ENCODE peak calls at places on chromosome 7, in eight cellular contexts. One of them, this sample, is unnamed. For H3K4me1, the result is how much of the 10 kb centered on the place peaks cover.

GRCh38 chr7:75756340-75757297 is 15.4 kb downstream of the CCL26 start:
- DNase-seq in effector memory CD4-positive, alpha-beta T cell: no peak
- DNase-seq in spleen: no peak
- DNase-seq in A549: peak
- DNase-seq in kidney: no peak
- DNase-seq in Peyer's patch: no peak
- DNase-seq in upper lobe of right lung: no peak
- DNase-seq in body of pancreas: no peak
- DNase-seq in this sample: peak

GRCh38 chr7:68207676-68208075 is 1211.0 kb downstream of the TYW1 start:
- DNase-seq in effector memory CD4-positive, alpha-beta T cell: no peak
- DNase-seq in spleen: no peak
- DNase-seq in A549: no peak
- DNase-seq in kidney: no peak
- DNase-seq in Peyer's patch: no peak
- DNase-seq in upper lobe of right lung: no peak
- DNase-seq in body of pancreas: no peak
- DNase-seq in this sample: no peak

GRCh38 chr7:29749701-29750321 is 56.5 kb upstream of the WIPF3 start:
- DNase-seq in effector memory CD4-positive, alpha-beta T cell: no peak
- DNase-seq in spleen: no peak
- DNase-seq in A549: no peak
- DNase-seq in kidney: no peak
- DNase-seq in Peyer's patch: no peak
- DNase-seq in upper lobe of right lung: no peak
- DNase-seq in body of pancreas: no peak
- DNase-seq in this sample: no peak

GRCh38 chr7:2527505-2528464 is 8.2 kb downstream of the LFNG start:
- DNase-seq in effector memory CD4-positive, alpha-beta T cell: no peak
- DNase-seq in spleen: peak
- DNase-seq in A549: peak
- DNase-seq in kidney: peak
- DNase-seq in Peyer's patch: no peak
- DNase-seq in upper lobe of right lung: no peak
- DNase-seq in body of pancreas: no peak
- DNase-seq in this sample: no peak

GRCh38 chr7:81267508-81267907 is 348.7 kb upstream of the SEMA3C start:
- DNase-seq in effector memory CD4-positive, alpha-beta T cell: no peak
- DNase-seq in spleen: no peak
- DNase-seq in A549: peak
- DNase-seq in kidney: no peak
- DNase-seq in Peyer's patch: no peak
- DNase-seq in upper lobe of right lung: no peak
- DNase-seq in body of pancreas: peak
- DNase-seq in this sample: no peak

GRCh38 chr7:51006483-51007235 is 224.0 kb upstream of the GRB10 start:
- DNase-seq in effector memory CD4-positive, alpha-beta T cell: no peak
- DNase-seq in spleen: no peak
- DNase-seq in A549: no peak
- DNase-seq in kidney: no peak
- DNase-seq in Peyer's patch: no peak
- DNase-seq in upper lobe of right lung: peak
- DNase-seq in body of pancreas: no peak
- DNase-seq in this sample: no peak

GRCh38 chr7:46900312-46901263 is 681.3 kb downstream of the TNS3 start:
- DNase-seq in effector memory CD4-positive, alpha-beta T cell: no peak
- DNase-seq in spleen: no peak
- DNase-seq in A549: no peak
- DNase-seq in kidney: no peak
- DNase-seq in Peyer's patch: no peak
- DNase-seq in upper lobe of right lung: no peak
- DNase-seq in body of pancreas: no peak
- DNase-seq in this sample: no peak

GRCh38 chr7:51123322-51124021 is 193.1 kb downstream of the COBL start:
- DNase-seq in effector memory CD4-positive, alpha-beta T cell: no peak
- DNase-seq in spleen: no peak
- DNase-seq in A549: peak
- DNase-seq in kidney: peak
- DNase-seq in Peyer's patch: no peak
- DNase-seq in upper lobe of right lung: no peak
- DNase-seq in body of pancreas: peak
- DNase-seq in this sample: no peak

GRCh38 chr7:82665966-82666507 is 222.5 kb upstream of the CACNA2D1 start:
- DNase-seq in effector memory CD4-positive, alpha-beta T cell: no peak
- DNase-seq in spleen: no peak
- DNase-seq in A549: no peak
- DNase-seq in kidney: no peak
- DNase-seq in Peyer's patch: no peak
- DNase-seq in upper lobe of right lung: no peak
- DNase-seq in body of pancreas: no peak
- DNase-seq in this sample: peak

GRCh38 chr7:98807306-98807880 is 62.4 kb downstream of the TMEM130 start:
- DNase-seq in effector memory CD4-positive, alpha-beta T cell: no peak
- DNase-seq in spleen: no peak
- DNase-seq in A549: no peak
- DNase-seq in kidney: no peak
- DNase-seq in Peyer's patch: no peak
- DNase-seq in upper lobe of right lung: no peak
- DNase-seq in body of pancreas: no peak
- DNase-seq in this sample: no peak

GRCh38 chr7:16347461-16348192 is 73.7 kb downstream of the CRPPA start:
- DNase-seq in effector memory CD4-positive, alpha-beta T cell: no peak
- DNase-seq in spleen: no peak
- DNase-seq in A549: no peak
- DNase-seq in kidney: no peak
- DNase-seq in Peyer's patch: no peak
- DNase-seq in upper lobe of right lung: no peak
- DNase-seq in body of pancreas: no peak
- DNase-seq in this sample: peak

GRCh38 chr7:127437772-127438330 is 45.3 kb upstream of the ZNF800 start:
- DNase-seq in effector memory CD4-positive, alpha-beta T cell: no peak
- DNase-seq in spleen: no peak
- DNase-seq in A549: no peak
- DNase-seq in kidney: no peak
- DNase-seq in Peyer's patch: no peak
- DNase-seq in upper lobe of right lung: no peak
- DNase-seq in body of pancreas: no peak
- DNase-seq in this sample: no peak

GRCh38 chr7:140639366-140640053 is 1.1 kb downstream of the DENND2A start:
- DNase-seq in effector memory CD4-positive, alpha-beta T cell: no peak
- DNase-seq in spleen: peak
- DNase-seq in A549: no peak
- DNase-seq in kidney: no peak
- DNase-seq in Peyer's patch: no peak
- DNase-seq in upper lobe of right lung: no peak
- DNase-seq in body of pancreas: peak
- DNase-seq in this sample: peak

GRCh38 chr7:44727346-44728262 is 21.0 kb upstream of the ZMIZ2 start:
- DNase-seq in effector memory CD4-positive, alpha-beta T cell: no peak
- DNase-seq in spleen: peak
- DNase-seq in A549: no peak
- DNase-seq in kidney: no peak
- DNase-seq in Peyer's patch: no peak
- DNase-seq in upper lobe of right lung: no peak
- DNase-seq in body of pancreas: no peak
- DNase-seq in this sample: peak

GRCh38 chr7:5620459-5620881 is 161.0 kb downstream of the RNF216 start:
- DNase-seq in effector memory CD4-positive, alpha-beta T cell: no peak
- DNase-seq in spleen: no peak
- DNase-seq in A549: no peak
- DNase-seq in kidney: peak
- DNase-seq in Peyer's patch: no peak
- DNase-seq in upper lobe of right lung: no peak
- DNase-seq in body of pancreas: no peak
- DNase-seq in this sample: peak

GRCh38 chr7:124532166-124532565 is 233.4 kb downstream of the GPR37 start:
- DNase-seq in effector memory CD4-positive, alpha-beta T cell: no peak
- DNase-seq in spleen: no peak
- DNase-seq in A549: no peak
- DNase-seq in kidney: no peak
- DNase-seq in Peyer's patch: no peak
- DNase-seq in upper lobe of right lung: no peak
- DNase-seq in body of pancreas: no peak
- DNase-seq in this sample: no peak

GRCh38 chr7:148060724-148061123 is 529.8 kb upstream of the C7orf33 start:
- DNase-seq in effector memory CD4-positive, alpha-beta T cell: no peak
- DNase-seq in spleen: no peak
- DNase-seq in A549: no peak
- DNase-seq in kidney: no peak
- DNase-seq in Peyer's patch: no peak
- DNase-seq in upper lobe of right lung: no peak
- DNase-seq in body of pancreas: no peak
- DNase-seq in this sample: no peak

GRCh38 chr7:158766570-158767281 is 62.1 kb upstream of the NCAPG2 start:
- DNase-seq in effector memory CD4-positive, alpha-beta T cell: no peak
- DNase-seq in spleen: no peak
- DNase-seq in A549: no peak
- DNase-seq in kidney: no peak
- DNase-seq in Peyer's patch: no peak
- DNase-seq in upper lobe of right lung: no peak
- DNase-seq in body of pancreas: no peak
- DNase-seq in this sample: no peak

GRCh38 chr7:80552304-80552703 is 40.4 kb upstream of the GNAT3 start:
- DNase-seq in effector memory CD4-positive, alpha-beta T cell: no peak
- DNase-seq in spleen: no peak
- DNase-seq in A549: no peak
- DNase-seq in kidney: no peak
- DNase-seq in Peyer's patch: no peak
- DNase-seq in upper lobe of right lung: no peak
- DNase-seq in body of pancreas: no peak
- DNase-seq in this sample: no peak

GRCh38 chr7:36318116-36318515 is 71.5 kb upstream of the ANLN start:
- DNase-seq in effector memory CD4-positive, alpha-beta T cell: no peak
- DNase-seq in spleen: no peak
- DNase-seq in A549: no peak
- DNase-seq in kidney: no peak
- DNase-seq in Peyer's patch: no peak
- DNase-seq in upper lobe of right lung: no peak
- DNase-seq in body of pancreas: no peak
- DNase-seq in this sample: no peak

GRCh38 chr7:34776748-34777358 is 118.8 kb downstream of the NPSR1 start:
- DNase-seq in effector memory CD4-positive, alpha-beta T cell: no peak
- DNase-seq in spleen: no peak
- DNase-seq in A549: no peak
- DNase-seq in kidney: no peak
- DNase-seq in Peyer's patch: no peak
- DNase-seq in upper lobe of right lung: no peak
- DNase-seq in body of pancreas: no peak
- DNase-seq in this sample: no peak

GRCh38 chr7:116548506-116548905 is 23.7 kb downstream of the CAV1 start:
- DNase-seq in effector memory CD4-positive, alpha-beta T cell: no peak
- DNase-seq in spleen: no peak
- DNase-seq in A549: no peak
- DNase-seq in kidney: no peak
- DNase-seq in Peyer's patch: no peak
- DNase-seq in upper lobe of right lung: no peak
- DNase-seq in body of pancreas: no peak
- DNase-seq in this sample: no peak
- H3K4me1 ChIP-seq in effector memory CD4-positive, alpha-beta T cell: under half
- H3K4me1 ChIP-seq in spleen: under half
- H3K4me1 ChIP-seq in A549: under half
- H3K4me1 ChIP-seq in kidney: under half
- H3K4me1 ChIP-seq in Peyer's patch: under half
- H3K4me1 ChIP-seq in upper lobe of right lung: under half
- H3K4me1 ChIP-seq in body of pancreas: under half
- H3K4me1 ChIP-seq in this sample: under half

GRCh38 chr7:856444-857095 is 19.8 kb upstream of the GET4 start:
- DNase-seq in effector memory CD4-positive, alpha-beta T cell: no peak
- DNase-seq in spleen: no peak
- DNase-seq in A549: no peak
- DNase-seq in kidney: no peak
- DNase-seq in Peyer's patch: no peak
- DNase-seq in upper lobe of right lung: no peak
- DNase-seq in body of pancreas: no peak
- DNase-seq in this sample: no peak

GRCh38 chr7:853366-854117 is 21.3 kb downstream of the SUN1 start:
- DNase-seq in effector memory CD4-positive, alpha-beta T cell: no peak
- DNase-seq in spleen: no peak
- DNase-seq in A549: no peak
- DNase-seq in kidney: no peak
- DNase-seq in Peyer's patch: no peak
- DNase-seq in upper lobe of right lung: no peak
- DNase-seq in body of pancreas: no peak
- DNase-seq in this sample: no peak

GRCh38 chr7:851204-851603 is 18.9 kb downstream of the SUN1 start:
- DNase-seq in effector memory CD4-positive, alpha-beta T cell: no peak
- DNase-seq in spleen: no peak
- DNase-seq in A549: no peak
- DNase-seq in kidney: no peak
- DNase-seq in Peyer's patch: no peak
- DNase-seq in upper lobe of right lung: no peak
- DNase-seq in body of pancreas: no peak
- DNase-seq in this sample: no peak

GRCh38 chr7:855686-856369 is 20.5 kb upstream of the GET4 start:
- DNase-seq in effector memory CD4-positive, alpha-beta T cell: no peak
- DNase-seq in spleen: no peak
- DNase-seq in A549: no peak
- DNase-seq in kidney: peak
- DNase-seq in Peyer's patch: no peak
- DNase-seq in upper lobe of right lung: no peak
- DNase-seq in body of pancreas: no peak
- DNase-seq in this sample: no peak

GRCh38 chr7:854118-854775 is 22.0 kb downstream of the SUN1 start:
- DNase-seq in effector memory CD4-positive, alpha-beta T cell: no peak
- DNase-seq in spleen: no peak
- DNase-seq in A549: no peak
- DNase-seq in kidney: no peak
- DNase-seq in Peyer's patch: no peak
- DNase-seq in upper lobe of right lung: no peak
- DNase-seq in body of pancreas: no peak
- DNase-seq in this sample: no peak
- H3K27ac ChIP-seq in effector memory CD4-positive, alpha-beta T cell: no peak
- H3K27ac ChIP-seq in spleen: no peak
- H3K27ac ChIP-seq in A549: no peak
- H3K27ac ChIP-seq in kidney: no peak
- H3K27ac ChIP-seq in Peyer's patch: no peak
- H3K27ac ChIP-seq in upper lobe of right lung: no peak
- H3K27ac ChIP-seq in body of pancreas: no peak
- H3K27ac ChIP-seq in this sample: no peak

DNA sequence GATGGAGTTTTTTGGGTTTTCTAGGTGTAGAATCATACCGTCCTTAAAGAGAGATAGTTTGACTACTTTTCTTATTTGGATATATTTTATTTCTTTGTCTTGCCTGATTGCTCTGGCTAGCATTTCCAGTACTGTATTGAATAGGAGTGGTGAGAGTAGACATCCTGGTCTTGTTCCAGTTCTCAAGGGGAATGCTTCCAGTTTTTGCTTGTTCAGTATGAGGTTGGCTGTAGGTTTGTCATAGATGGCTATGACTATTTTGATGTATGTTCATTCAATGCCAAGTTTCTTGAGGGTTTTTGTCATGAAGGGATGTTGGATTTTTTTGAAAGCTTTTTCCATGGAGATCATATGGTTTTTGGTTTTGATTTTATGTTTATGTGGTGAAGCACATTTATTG is 676.9 kb downstream of the SUGCT start:
- DNase-seq in effector memory CD4-positive, alpha-beta T cell: no peak
- DNase-seq in spleen: no peak
- DNase-seq in A549: no peak
- DNase-seq in kidney: no peak
- DNase-seq in Peyer's patch: no peak
- DNase-seq in upper lobe of right lung: no peak
- DNase-seq in body of pancreas: no peak
- DNase-seq in this sample: no peak
- H3K4me1 ChIP-seq in effector memory CD4-positive, alpha-beta T cell: under half
- H3K4me1 ChIP-seq in spleen: under half
- H3K4me1 ChIP-seq in A549: under half
- H3K4me1 ChIP-seq in kidney: under half
- H3K4me1 ChIP-seq in Peyer's patch: under half
- H3K4me1 ChIP-seq in upper lobe of right lung: under half
- H3K4me1 ChIP-seq in body of pancreas: under half
- H3K4me1 ChIP-seq in this sample: under half

GRCh38 chr7:42071372-42072261 is 165.4 kb downstream of the GLI3 start:
- DNase-seq in effector memory CD4-positive, alpha-beta T cell: no peak
- DNase-seq in spleen: no peak
- DNase-seq in A549: no peak
- DNase-seq in kidney: no peak
- DNase-seq in Peyer's patch: no peak
- DNase-seq in upper lobe of right lung: no peak
- DNase-seq in body of pancreas: no peak
- DNase-seq in this sample: no peak
- H3K27ac ChIP-seq in effector memory CD4-positive, alpha-beta T cell: no peak
- H3K27ac ChIP-seq in spleen: no peak
- H3K27ac ChIP-seq in A549: no peak
- H3K27ac ChIP-seq in kidney: no peak
- H3K27ac ChIP-seq in Peyer's patch: no peak
- H3K27ac ChIP-seq in upper lobe of right lung: no peak
- H3K27ac ChIP-seq in body of pancreas: no peak
- H3K27ac ChIP-seq in this sample: no peak